ENCODE peak calls at places on chromosomes 3 and 15, in ten cellular contexts. One of them, this sample, is unnamed. For H3K4me1 and H3K36me3, the result is how much of the 10 kb centered on the place peaks cover.

GRCh38 chr3:13972679-13973379 is 93.0 kb upstream of the WNT7A start:
- DNase-seq in IMR-90: no peak
- DNase-seq in breast epithelium: no peak
- DNase-seq in suprapubic skin: no peak
- DNase-seq in endothelial cell of umbilical vein: no peak
- DNase-seq in ovary: no peak
- DNase-seq in body of pancreas: no peak
- DNase-seq in K562: no peak
- DNase-seq in H1: no peak
- DNase-seq in uterus: no peak
- DNase-seq in this sample: no peak

GRCh38 chr15:62868507-62868906 is 174.0 kb upstream of the TPM1 start:
- DNase-seq in body of pancreas: no peak
- DNase-seq in suprapubic skin: no peak
- DNase-seq in uterus: no peak
- DNase-seq in K562: no peak
- DNase-seq in breast epithelium: no peak
- DNase-seq in IMR-90: no peak
- DNase-seq in endothelial cell of umbilical vein: no peak
- DNase-seq in ovary: no peak
- DNase-seq in H1: no peak
- DNase-seq in this sample: no peak

GRCh38 chr3:176692172-176692923 is 504.9 kb downstream of the TBL1XR1 start:
- DNase-seq in ovary: no peak
- DNase-seq in body of pancreas: no peak
- DNase-seq in K562: no peak
- DNase-seq in suprapubic skin: no peak
- DNase-seq in IMR-90: no peak
- DNase-seq in H1: no peak
- DNase-seq in endothelial cell of umbilical vein: no peak
- DNase-seq in uterus: no peak
- DNase-seq in breast epithelium: no peak
- DNase-seq in this sample: no peak

GRCh38 chr3:123412811-123413588 is 35.9 kb downstream of the ADCY5 start:
- DNase-seq in ovary: peak
- DNase-seq in H1: no peak
- DNase-seq in IMR-90: no peak
- DNase-seq in uterus: peak
- DNase-seq in suprapubic skin: no peak
- DNase-seq in body of pancreas: no peak
- DNase-seq in endothelial cell of umbilical vein: no peak
- DNase-seq in breast epithelium: no peak
- DNase-seq in K562: no peak
- DNase-seq in this sample: peak

GRCh38 chr3:66797916-66798560 is 200.1 kb upstream of the KBTBD8 start:
- DNase-seq in ovary: no peak
- DNase-seq in IMR-90: peak
- DNase-seq in uterus: peak
- DNase-seq in breast epithelium: no peak
- DNase-seq in K562: no peak
- DNase-seq in suprapubic skin: no peak
- DNase-seq in H1: peak
- DNase-seq in endothelial cell of umbilical vein: peak
- DNase-seq in body of pancreas: peak
- DNase-seq in this sample: peak

GRCh38 chr15:36501063-36501678 is 78.3 kb upstream of the CDIN1 start:
- DNase-seq in endothelial cell of umbilical vein: peak
- DNase-seq in body of pancreas: peak
- DNase-seq in H1: no peak
- DNase-seq in ovary: no peak
- DNase-seq in K562: peak
- DNase-seq in IMR-90: peak
- DNase-seq in suprapubic skin: no peak
- DNase-seq in breast epithelium: no peak
- DNase-seq in uterus: no peak
- DNase-seq in this sample: peak

GRCh38 chr3:114557791-114558190 is 264.0 kb downstream of the TIGIT start:
- DNase-seq in body of pancreas: no peak
- DNase-seq in ovary: no peak
- DNase-seq in uterus: no peak
- DNase-seq in IMR-90: peak
- DNase-seq in suprapubic skin: no peak
- DNase-seq in K562: no peak
- DNase-seq in H1: no peak
- DNase-seq in endothelial cell of umbilical vein: no peak
- DNase-seq in breast epithelium: no peak
- DNase-seq in this sample: no peak

GRCh38 chr15:28128036-28128435 is 28.9 kb upstream of the OCA2 start:
- DNase-seq in K562: no peak
- DNase-seq in H1: no peak
- DNase-seq in uterus: no peak
- DNase-seq in endothelial cell of umbilical vein: no peak
- DNase-seq in breast epithelium: no peak
- DNase-seq in IMR-90: no peak
- DNase-seq in ovary: no peak
- DNase-seq in suprapubic skin: no peak
- DNase-seq in body of pancreas: no peak
- DNase-seq in this sample: peak

GRCh38 chr15:68289621-68290352 is 12.2 kb downstream of the FEM1B start:
- DNase-seq in K562: no peak
- DNase-seq in uterus: no peak
- DNase-seq in endothelial cell of umbilical vein: no peak
- DNase-seq in suprapubic skin: no peak
- DNase-seq in IMR-90: no peak
- DNase-seq in H1: peak
- DNase-seq in body of pancreas: no peak
- DNase-seq in breast epithelium: no peak
- DNase-seq in ovary: no peak
- DNase-seq in this sample: no peak

GRCh38 chr15:68285243-68285980 is 7.9 kb downstream of the FEM1B start:
- DNase-seq in K562: no peak
- DNase-seq in H1: no peak
- DNase-seq in suprapubic skin: no peak
- DNase-seq in uterus: no peak
- DNase-seq in endothelial cell of umbilical vein: no peak
- DNase-seq in body of pancreas: no peak
- DNase-seq in ovary: no peak
- DNase-seq in IMR-90: no peak
- DNase-seq in breast epithelium: no peak
- DNase-seq in this sample: no peak

GRCh38 chr15:68283401-68283800 is 5.9 kb downstream of the FEM1B start:
- DNase-seq in ovary: no peak
- DNase-seq in suprapubic skin: no peak
- DNase-seq in uterus: no peak
- DNase-seq in breast epithelium: no peak
- DNase-seq in K562: no peak
- DNase-seq in endothelial cell of umbilical vein: no peak
- DNase-seq in IMR-90: no peak
- DNase-seq in H1: no peak
- DNase-seq in body of pancreas: no peak
- DNase-seq in this sample: no peak

GRCh38 chr15:68289057-68289456 is 11.5 kb downstream of the FEM1B start:
- DNase-seq in H1: no peak
- DNase-seq in uterus: no peak
- DNase-seq in suprapubic skin: no peak
- DNase-seq in endothelial cell of umbilical vein: no peak
- DNase-seq in body of pancreas: no peak
- DNase-seq in K562: no peak
- DNase-seq in IMR-90: no peak
- DNase-seq in breast epithelium: no peak
- DNase-seq in ovary: no peak
- DNase-seq in this sample: no peak

DNA sequence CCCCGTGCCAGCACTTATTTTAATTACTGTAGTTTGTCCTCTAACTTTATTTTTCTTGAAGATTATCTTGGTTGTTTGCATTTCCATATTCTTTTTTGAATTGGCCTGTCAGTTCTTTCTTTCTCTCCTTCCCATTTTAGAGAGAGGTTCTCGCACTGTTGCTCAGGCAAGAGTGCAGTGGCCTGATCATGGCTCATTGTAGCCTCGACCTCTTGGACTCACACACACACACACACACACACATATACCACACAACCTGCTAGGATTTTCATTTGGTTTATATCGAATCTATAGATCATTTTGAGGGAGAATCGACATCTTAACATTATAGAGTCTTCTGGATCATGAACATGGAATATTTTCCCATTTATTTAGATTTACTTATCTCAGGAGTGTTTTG is 8.7 kb downstream of the FEM1B start:
- DNase-seq in body of pancreas: no peak
- DNase-seq in IMR-90: no peak
- DNase-seq in ovary: no peak
- DNase-seq in H1: no peak
- DNase-seq in endothelial cell of umbilical vein: no peak
- DNase-seq in uterus: no peak
- DNase-seq in suprapubic skin: no peak
- DNase-seq in K562: no peak
- DNase-seq in breast epithelium: no peak
- DNase-seq in this sample: no peak
- H3K4me1 ChIP-seq in body of pancreas: under half
- H3K4me1 ChIP-seq in IMR-90: under half
- H3K4me1 ChIP-seq in ovary: under half
- H3K4me1 ChIP-seq in H1: under half
- H3K4me1 ChIP-seq in endothelial cell of umbilical vein: under half
- H3K4me1 ChIP-seq in uterus: under half
- H3K4me1 ChIP-seq in suprapubic skin: half or more
- H3K4me1 ChIP-seq in K562: under half
- H3K4me1 ChIP-seq in breast epithelium: under half
- H3K4me1 ChIP-seq in this sample: under half

GRCh38 chr15:66505818-66506217 is 692 bp downstream of the ZWILCH start:
- DNase-seq in uterus: no peak
- DNase-seq in ovary: no peak
- DNase-seq in endothelial cell of umbilical vein: no peak
- DNase-seq in body of pancreas: no peak
- DNase-seq in H1: no peak
- DNase-seq in K562: no peak
- DNase-seq in IMR-90: no peak
- DNase-seq in suprapubic skin: no peak
- DNase-seq in breast epithelium: no peak
- DNase-seq in this sample: no peak

GRCh38 chr15:66502491-66502890 is 2.2 kb downstream of the RPL4 start:
- DNase-seq in H1: no peak
- DNase-seq in breast epithelium: no peak
- DNase-seq in suprapubic skin: no peak
- DNase-seq in IMR-90: no peak
- DNase-seq in K562: no peak
- DNase-seq in uterus: no peak
- DNase-seq in endothelial cell of umbilical vein: no peak
- DNase-seq in ovary: no peak
- DNase-seq in body of pancreas: no peak
- DNase-seq in this sample: peak

GRCh38 chr15:66503780-66504562 is 684 bp downstream of the RPL4 start:
- DNase-seq in H1: no peak
- DNase-seq in body of pancreas: no peak
- DNase-seq in ovary: no peak
- DNase-seq in K562: no peak
- DNase-seq in breast epithelium: no peak
- DNase-seq in uterus: no peak
- DNase-seq in IMR-90: no peak
- DNase-seq in endothelial cell of umbilical vein: peak
- DNase-seq in suprapubic skin: no peak
- DNase-seq in this sample: peak

GRCh38 chr15:66505430-66505811 is 295 bp downstream of the ZWILCH start:
- DNase-seq in H1: no peak
- DNase-seq in suprapubic skin: no peak
- DNase-seq in endothelial cell of umbilical vein: no peak
- DNase-seq in ovary: no peak
- DNase-seq in IMR-90: peak
- DNase-seq in uterus: no peak
- DNase-seq in body of pancreas: no peak
- DNase-seq in breast epithelium: no peak
- DNase-seq in K562: no peak
- DNase-seq in this sample: no peak

GRCh38 chr15:66504563-66505429 is at the start of the genes RPL4 and ZWILCH:
- DNase-seq in breast epithelium: peak
- DNase-seq in endothelial cell of umbilical vein: peak
- DNase-seq in uterus: peak
- DNase-seq in IMR-90: peak
- DNase-seq in K562: peak
- DNase-seq in H1: peak
- DNase-seq in suprapubic skin: peak
- DNase-seq in body of pancreas: peak
- DNase-seq in ovary: peak
- DNase-seq in this sample: peak
- TF ChIP-seq POLR2A in breast epithelium: peak
- TF ChIP-seq POLR2A in endothelial cell of umbilical vein: peak
- TF ChIP-seq POLR2A in uterus: peak
- TF ChIP-seq POLR2A in IMR-90: peak
- TF ChIP-seq POLR2A in K562: peak
- TF ChIP-seq POLR2A in H1: peak
- TF ChIP-seq POLR2A in suprapubic skin: peak
- TF ChIP-seq POLR2A in body of pancreas: peak
- TF ChIP-seq POLR2A in ovary: peak
- TF ChIP-seq POLR2A in this sample: no peak

DNA sequence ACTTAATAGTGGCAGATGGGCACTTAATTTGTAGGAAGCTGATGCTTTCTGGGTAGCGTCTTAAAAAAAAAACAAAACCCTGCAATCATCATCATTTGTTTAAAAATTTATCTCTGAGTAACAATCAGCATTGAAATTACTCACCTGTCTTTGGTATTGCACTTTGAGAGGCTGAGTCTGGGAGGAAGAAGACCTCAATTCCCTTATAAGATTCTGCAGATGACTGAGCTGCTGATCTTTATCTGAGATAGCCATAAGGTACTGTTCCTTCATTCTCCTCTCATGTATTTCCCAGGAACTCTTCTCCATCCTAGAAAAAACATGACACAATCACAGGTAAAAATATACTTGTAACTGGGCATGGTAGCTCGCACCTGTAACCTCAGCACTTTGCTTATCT is 16.4 kb upstream of the HCLS1 start:
- DNase-seq in K562: no peak
- DNase-seq in suprapubic skin: no peak
- DNase-seq in IMR-90: no peak
- DNase-seq in body of pancreas: no peak
- DNase-seq in breast epithelium: no peak
- DNase-seq in endothelial cell of umbilical vein: no peak
- DNase-seq in uterus: no peak
- DNase-seq in H1: no peak
- DNase-seq in ovary: no peak
- DNase-seq in this sample: no peak
- H3K36me3 ChIP-seq in K562: under half
- H3K36me3 ChIP-seq in suprapubic skin: half or more
- H3K36me3 ChIP-seq in IMR-90: under half
- H3K36me3 ChIP-seq in body of pancreas: under half
- H3K36me3 ChIP-seq in breast epithelium: under half
- H3K36me3 ChIP-seq in endothelial cell of umbilical vein: under half
- H3K36me3 ChIP-seq in uterus: under half
- H3K36me3 ChIP-seq in H1: under half
- H3K36me3 ChIP-seq in ovary: under half
- H3K36me3 ChIP-seq in this sample: under half

GRCh38 chr15:73628102-73628501 is 5.1 kb downstream of the NPTN start:
- DNase-seq in H1: no peak
- DNase-seq in uterus: no peak
- DNase-seq in ovary: no peak
- DNase-seq in suprapubic skin: no peak
- DNase-seq in IMR-90: no peak
- DNase-seq in K562: no peak
- DNase-seq in breast epithelium: no peak
- DNase-seq in body of pancreas: no peak
- DNase-seq in endothelial cell of umbilical vein: no peak
- DNase-seq in this sample: no peak

GRCh38 chr15:73631915-73632669 is 1.1 kb downstream of the NPTN start:
- DNase-seq in endothelial cell of umbilical vein: peak
- DNase-seq in IMR-90: peak
- DNase-seq in K562: peak
- DNase-seq in H1: no peak
- DNase-seq in breast epithelium: no peak
- DNase-seq in body of pancreas: peak
- DNase-seq in suprapubic skin: no peak
- DNase-seq in ovary: no peak
- DNase-seq in uterus: peak
- DNase-seq in this sample: peak

GRCh38 chr15:73630796-73631471 is 2.3 kb downstream of the NPTN start:
- DNase-seq in IMR-90: no peak
- DNase-seq in suprapubic skin: no peak
- DNase-seq in K562: peak
- DNase-seq in endothelial cell of umbilical vein: peak
- DNase-seq in H1: no peak
- DNase-seq in breast epithelium: no peak
- DNase-seq in ovary: no peak
- DNase-seq in uterus: no peak
- DNase-seq in body of pancreas: no peak
- DNase-seq in this sample: no peak

GRCh38 chr15:73628976-73629854 is 4.0 kb downstream of the NPTN start:
- DNase-seq in K562: no peak
- DNase-seq in IMR-90: no peak
- DNase-seq in uterus: no peak
- DNase-seq in breast epithelium: no peak
- DNase-seq in H1: no peak
- DNase-seq in ovary: no peak
- DNase-seq in suprapubic skin: no peak
- DNase-seq in endothelial cell of umbilical vein: no peak
- DNase-seq in body of pancreas: no peak
- DNase-seq in this sample: no peak

GRCh38 chr15:73630030-73630429 is 3.2 kb downstream of the NPTN start:
- DNase-seq in K562: no peak
- DNase-seq in H1: no peak
- DNase-seq in IMR-90: no peak
- DNase-seq in endothelial cell of umbilical vein: no peak
- DNase-seq in uterus: no peak
- DNase-seq in ovary: no peak
- DNase-seq in body of pancreas: no peak
- DNase-seq in suprapubic skin: no peak
- DNase-seq in breast epithelium: no peak
- DNase-seq in this sample: no peak
- H3K4me1 ChIP-seq in K562: under half
- H3K4me1 ChIP-seq in H1: under half
- H3K4me1 ChIP-seq in IMR-90: under half
- H3K4me1 ChIP-seq in endothelial cell of umbilical vein: under half
- H3K4me1 ChIP-seq in uterus: under half
- H3K4me1 ChIP-seq in ovary: under half
- H3K4me1 ChIP-seq in body of pancreas: half or more
- H3K4me1 ChIP-seq in suprapubic skin: half or more
- H3K4me1 ChIP-seq in breast epithelium: under half
- H3K4me1 ChIP-seq in this sample: half or more

This sample was measured in testis.